ENCODE peak calls at places on chromosome 12, in seven cellular contexts. H, V, K, A, J, Q and F are unnamed samples.

GRCh38 chr12:24948816-24949722 is at the start of gene BCAT1:
- DNase-seq in H (peak; percentile 4), V (peak; percentile 58), K (peak; percentile 92), A (no peak), J (peak; percentile 69), Q (peak; percentile 91), F (peak; percentile 48)

GRCh38 chr12:3554547-3555115 is 63.6 kb downstream of the PRMT8 start:
- DNase-seq in H (no peak), V (no peak), K (no peak), A (no peak), J (peak; percentile 45), Q (no peak), F (no peak)

GRCh38 chr12:82818276-82819035 is 131.8 kb downstream of the TMTC2 start:
- DNase-seq in H (no peak), V (no peak), K (no peak), A (no peak), J (no peak), Q (no peak), F (no peak)

GRCh38 chr12:52432559-52433207 is 1.5 kb downstream of the KRT75 start:
- DNase-seq in H (no peak), V (no peak), K (no peak), A (no peak), J (no peak), Q (no peak), F (no peak)

GRCh38 chr12:4819654-4820053 is 90.1 kb upstream of the KCNA1 start:
- DNase-seq in H (no peak), V (no peak), K (no peak), A (no peak), J (no peak), Q (no peak), F (no peak)

GRCh38 chr12:108649668-108650067 is 16.0 kb upstream of the SELPLG start:
- DNase-seq in H (no peak), V (no peak), K (no peak), A (peak; percentile 91), J (no peak), Q (peak; percentile 75), F (no peak)

GRCh38 chr12:57533108-57533507 is 10.5 kb downstream of the MBD6 start:
- DNase-seq in H (no peak), V (no peak), K (no peak), A (no peak), J (no peak), Q (no peak), F (no peak)

GRCh38 chr12:89225401-89225800 is 126.9 kb downstream of the DUSP6 start:
- DNase-seq in H (peak; percentile 35), V (no peak), K (no peak), A (no peak), J (peak; percentile 89), Q (no peak), F (no peak)

GRCh38 chr12:29759950-29760349 is 23.8 kb downstream of the TMTC1 start:
- DNase-seq in H (no peak), V (no peak), K (no peak), A (no peak), J (no peak), Q (no peak), F (no peak)

GRCh38 chr12:123045678-123046077 is 65.2 kb downstream of the ARL6IP4 start:
- DNase-seq in H (no peak), V (no peak), K (no peak), A (no peak), J (no peak), Q (no peak), F (no peak)

GRCh38 chr12:19220205-19220604 is 90.7 kb downstream of the PLEKHA5 start:
- DNase-seq in H (no peak), V (no peak), K (no peak), A (peak; percentile 72), J (no peak), Q (peak; percentile 83), F (no peak)

GRCh38 chr12:77754086-77754485 is 76.6 kb upstream of the NAV3 start:
- DNase-seq in H (no peak), V (no peak), K (no peak), A (no peak), J (no peak), Q (no peak), F (peak; percentile 6)

GRCh38 chr12:117100851-117101673 is 1.8 kb upstream of the TESC start:
- DNase-seq in H (no peak), V (no peak), K (no peak), A (no peak), J (no peak), Q (no peak), F (no peak)

GRCh38 chr12:123041811-123042655 is 61.6 kb downstream of the ARL6IP4 start:
- DNase-seq in H (no peak), V (no peak), K (no peak), A (no peak), J (no peak), Q (peak; percentile 69), F (no peak)

GRCh38 chr12:55009171-55009570 is 10.6 kb upstream of the NEUROD4 start:
- DNase-seq in H (no peak), V (peak; percentile 92), K (peak; percentile 64), A (no peak), J (no peak), Q (no peak), F (no peak)

GRCh38 chr12:123049398-123050250 is 69.1 kb downstream of the ARL6IP4 start:
- DNase-seq in H (no peak), V (no peak), K (no peak), A (no peak), J (no peak), Q (no peak), F (no peak)

GRCh38 chr12:109020136-109020535 is 732 bp downstream of the SVOP start:
- DNase-seq in H (no peak), V (no peak), K (peak; percentile 5), A (no peak), J (no peak), Q (no peak), F (no peak)

GRCh38 chr12:68240975-68241374 is 12.4 kb downstream of the IL22 start:
- DNase-seq in H (peak; percentile 8), V (no peak), K (no peak), A (no peak), J (peak; percentile 78), Q (peak; percentile 39), F (no peak)

GRCh38 chr12:78470354-78471195 is 394.0 kb upstream of the SYT1 start:
- DNase-seq in H (no peak), V (peak; percentile 11), K (peak; percentile 49), A (peak; percentile 58), J (no peak), Q (peak; percentile 42), F (peak; percentile 24)

GRCh38 chr12:92140919-92141536 is 4.6 kb downstream of the BTG1 start:
- DNase-seq in H (no peak), V (no peak), K (no peak), A (no peak), J (no peak), Q (no peak), F (no peak)

GRCh38 chr12:94640134-94640928 is 10.0 kb downstream of the TMCC3 start:
- DNase-seq in H (no peak), V (no peak), K (no peak), A (peak; percentile 90), J (peak; percentile 68), Q (peak; percentile 93), F (no peak)

GRCh38 chr12:28096649-28097048 is 93.6 kb upstream of the CCDC91 start:
- DNase-seq in H (no peak), V (no peak), K (no peak), A (no peak), J (no peak), Q (no peak), F (no peak)

GRCh38 chr12:52351196-52352059 is 15.9 kb downstream of the KRT85 start:
- DNase-seq in H (peak; percentile 52), V (no peak), K (no peak), A (no peak), J (peak; percentile 75), Q (no peak), F (no peak)

GRCh38 chr12:132069336-132069985 is 74.7 kb downstream of the DDX51 start:
- DNase-seq in H (no peak), V (no peak), K (no peak), A (no peak), J (peak; percentile 59), Q (no peak), F (no peak)

GRCh38 chr12:62655524-62656160 is 189.0 kb downstream of the MON2 start:
- DNase-seq in H (no peak), V (no peak), K (peak; percentile 52), A (no peak), J (no peak), Q (no peak), F (no peak)

GRCh38 chr12:64946132-64946829 is 121.8 kb downstream of the TBC1D30 start:
- DNase-seq in H (no peak), V (no peak), K (no peak), A (peak; percentile 73), J (no peak), Q (peak; percentile 88), F (peak; percentile 11)

GRCh38 chr12:9509464-9510166 is 98.1 kb downstream of the KLRB1 start:
- DNase-seq in H (no peak), V (no peak), K (no peak), A (peak; percentile 79), J (no peak), Q (peak; percentile 45), F (no peak)

GRCh38 chr12:94012508-94013044 is 135.8 kb upstream of the PLXNC1 start:
- DNase-seq in H (no peak), V (no peak), K (no peak), A (no peak), J (no peak), Q (no peak), F (no peak)

GRCh38 chr12:54259194-54260011 is 20.5 kb downstream of the CBX5 start:
- DNase-seq in H (peak; percentile 22), V (peak; percentile 80), K (peak; percentile 97), A (peak; percentile 68), J (peak; percentile 68), Q (peak; percentile 92), F (peak; percentile 89)

GRCh38 chr12:64923536-64923935 is 99.1 kb downstream of the TBC1D30 start:
- DNase-seq in H (no peak), V (no peak), K (no peak), A (no peak), J (no peak), Q (no peak), F (no peak)

GRCh38 chr12:1844223-1844622 is 23.9 kb downstream of the LRTM2 start:
- DNase-seq in H (no peak), V (no peak), K (no peak), A (no peak), J (peak; percentile 16), Q (no peak), F (no peak)

GRCh38 chr12:6183689-6184441 is 16.3 kb upstream of the CD9 start:
- DNase-seq in H (no peak), V (no peak), K (no peak), A (no peak), J (no peak), Q (peak; percentile 78), F (no peak)

GRCh38 chr12:89083491-89083890 is 268.8 kb downstream of the DUSP6 start:
- DNase-seq in H (no peak), V (no peak), K (no peak), A (no peak), J (no peak), Q (no peak), F (no peak)

GRCh38 chr12:38392584-38393144 is 76.1 kb downstream of the ALG10B start:
- DNase-seq in H (no peak), V (no peak), K (no peak), A (no peak), J (no peak), Q (peak; percentile 18), F (no peak)

GRCh38 chr12:9127936-9128663 is 12.4 kb upstream of the A2M start:
- DNase-seq in H (no peak), V (no peak), K (no peak), A (no peak), J (no peak), Q (no peak), F (no peak)